ENCODE peak calls at places on chromosomes 4 and X, in six cellular contexts. One of them, this sample, is unnamed.

GRCh38 chr4:153290134-153290533 is 54.4 kb upstream of the MND1 start:
- DNase-seq in HepG2: no peak
- DNase-seq in HL-60: no peak
- DNase-seq in H1: no peak
- DNase-seq in K562: no peak
- DNase-seq in GM12878: no peak
- DNase-seq in this sample: no peak

GRCh38 chr4:65007841-65008439 is 598.7 kb upstream of the TECRL start:
- DNase-seq in HL-60: peak; percentile 4
- DNase-seq in H1: no peak
- DNase-seq in K562: peak; percentile 26
- DNase-seq in HepG2: peak; percentile 47
- DNase-seq in GM12878: no peak
- DNase-seq in this sample: peak; percentile 8

GRCh38 chrX:30521440-30522182 is 56.0 kb downstream of the TASL start:
- DNase-seq in K562: no peak
- DNase-seq in HL-60: no peak
- DNase-seq in GM12878: no peak
- DNase-seq in H1: no peak
- DNase-seq in HepG2: no peak
- DNase-seq in this sample: no peak

GRCh38 chrX:9273744-9274143 is 191.1 kb upstream of the TBL1X start:
- DNase-seq in K562: no peak
- DNase-seq in GM12878: no peak
- DNase-seq in HepG2: no peak
- DNase-seq in H1: no peak
- DNase-seq in HL-60: no peak
- DNase-seq in this sample: no peak

GRCh38 chrX:45743906-45744625 is 543.4 kb upstream of the DIPK2B start:
- DNase-seq in H1: no peak
- DNase-seq in HL-60: no peak
- DNase-seq in GM12878: no peak
- DNase-seq in K562: no peak
- DNase-seq in HepG2: no peak
- DNase-seq in this sample: no peak

GRCh38 chr4:163701915-163702314 is 207.4 kb downstream of the TMA16 start:
- DNase-seq in K562: no peak
- DNase-seq in HL-60: no peak
- DNase-seq in HepG2: no peak
- DNase-seq in GM12878: peak; percentile 49
- DNase-seq in H1: no peak
- DNase-seq in this sample: no peak

GRCh38 chr4:55547461-55547770 is 707 bp upstream of the CLOCK start:
- DNase-seq in H1: no peak
- DNase-seq in HL-60: no peak
- DNase-seq in K562: no peak
- DNase-seq in GM12878: no peak
- DNase-seq in HepG2: no peak
- DNase-seq in this sample: peak; percentile 50

GRCh38 chr4:99655315-99656081 is 2.1 kb downstream of the C4orf54 start:
- DNase-seq in K562: no peak
- DNase-seq in HL-60: no peak
- DNase-seq in HepG2: no peak
- DNase-seq in H1: no peak
- DNase-seq in GM12878: no peak
- DNase-seq in this sample: no peak

GRCh38 chrX:13085533-13085932 is 41.1 kb upstream of the FAM9C start:
- DNase-seq in GM12878: peak; percentile 74
- DNase-seq in H1: no peak
- DNase-seq in HepG2: no peak
- DNase-seq in HL-60: no peak
- DNase-seq in K562: no peak
- DNase-seq in this sample: no peak

GRCh38 chr4:23970193-23970850 is 80.5 kb upstream of the PPARGC1A start:
- DNase-seq in H1: no peak
- DNase-seq in K562: no peak
- DNase-seq in GM12878: no peak
- DNase-seq in HepG2: no peak
- DNase-seq in HL-60: no peak
- DNase-seq in this sample: no peak

GRCh38 chr4:145034727-145035211 is 63.2 kb downstream of the ANAPC10 start:
- DNase-seq in K562: peak; percentile 14
- DNase-seq in HL-60: no peak
- DNase-seq in HepG2: no peak
- DNase-seq in GM12878: no peak
- DNase-seq in H1: no peak
- DNase-seq in this sample: no peak

GRCh38 chr4:28254003-28254402 is 1393.4 kb downstream of the STIM2 start:
- DNase-seq in K562: no peak
- DNase-seq in H1: no peak
- DNase-seq in HL-60: no peak
- DNase-seq in GM12878: no peak
- DNase-seq in HepG2: no peak
- DNase-seq in this sample: no peak

GRCh38 chrX:68697036-68697435 is 49.6 kb downstream of the STARD8 start:
- DNase-seq in HepG2: no peak
- DNase-seq in H1: no peak
- DNase-seq in HL-60: no peak
- DNase-seq in GM12878: no peak
- DNase-seq in K562: no peak
- DNase-seq in this sample: no peak

GRCh38 chr4:11152684-11153083 is 276.0 kb downstream of the HS3ST1 start:
- DNase-seq in HL-60: no peak
- DNase-seq in K562: no peak
- DNase-seq in GM12878: no peak
- DNase-seq in H1: no peak
- DNase-seq in HepG2: no peak
- DNase-seq in this sample: no peak

GRCh38 chrX:2311483-2311882 is 189.3 kb downstream of the DHRSX start:
- DNase-seq in HepG2: no peak
- DNase-seq in K562: no peak
- DNase-seq in HL-60: no peak
- DNase-seq in GM12878: no peak
- DNase-seq in H1: peak; percentile 33
- DNase-seq in this sample: no peak

GRCh38 chr4:143188325-143189088 is 3.8 kb downstream of the USP38 start:
- DNase-seq in HepG2: no peak
- DNase-seq in HL-60: no peak
- DNase-seq in K562: no peak
- DNase-seq in GM12878: no peak
- DNase-seq in H1: no peak
- DNase-seq in this sample: no peak

GRCh38 chr4:189143255-189143654 is 797.4 kb upstream of the FRG1 start:
- DNase-seq in GM12878: no peak
- DNase-seq in K562: no peak
- DNase-seq in H1: no peak
- DNase-seq in HL-60: no peak
- DNase-seq in HepG2: no peak
- DNase-seq in this sample: no peak

GRCh38 chrX:32530802-32531403 is 680.4 kb downstream of the DMD start:
- DNase-seq in GM12878: no peak
- DNase-seq in HL-60: no peak
- DNase-seq in HepG2: peak; percentile 21
- DNase-seq in K562: peak; percentile 49
- DNase-seq in H1: no peak
- DNase-seq in this sample: no peak

GRCh38 chr4:10347815-10348214 is 109.4 kb downstream of the ZNF518B start:
- DNase-seq in H1: no peak
- DNase-seq in GM12878: no peak
- DNase-seq in HepG2: no peak
- DNase-seq in K562: no peak
- DNase-seq in HL-60: no peak
- DNase-seq in this sample: no peak

GRCh38 chr4:46404961-46405360 is 15.0 kb upstream of the GABRA2 start:
- DNase-seq in H1: no peak
- DNase-seq in HepG2: peak; percentile 10
- DNase-seq in K562: no peak
- DNase-seq in GM12878: no peak
- DNase-seq in HL-60: no peak
- DNase-seq in this sample: no peak

GRCh38 chr4:85127653-85128052 is 161.2 kb upstream of the WDFY3 start:
- DNase-seq in GM12878: no peak
- DNase-seq in K562: peak; percentile 53
- DNase-seq in HepG2: peak; percentile 34
- DNase-seq in HL-60: no peak
- DNase-seq in H1: peak; percentile 59
- DNase-seq in this sample: peak; percentile 77

GRCh38 chr4:16758206-16758605 is 140.2 kb downstream of the LDB2 start:
- DNase-seq in K562: no peak
- DNase-seq in HL-60: no peak
- DNase-seq in HepG2: no peak
- DNase-seq in GM12878: no peak
- DNase-seq in H1: no peak
- DNase-seq in this sample: no peak

GRCh38 chr4:122798101-122798500 is 28.5 kb upstream of the FGF2 start:
- DNase-seq in GM12878: no peak
- DNase-seq in HepG2: peak; percentile 13
- DNase-seq in H1: no peak
- DNase-seq in HL-60: no peak
- DNase-seq in K562: peak; percentile 88
- DNase-seq in this sample: peak; percentile 23

GRCh38 chr4:118776166-118776954 is 59.6 kb downstream of the SEC24D start:
- DNase-seq in HL-60: no peak
- DNase-seq in HepG2: no peak
- DNase-seq in GM12878: no peak
- DNase-seq in K562: no peak
- DNase-seq in H1: no peak
- DNase-seq in this sample: no peak

GRCh38 chrX:148135738-148136137 is 154.6 kb downstream of the FMR1NB start:
- DNase-seq in H1: no peak
- DNase-seq in K562: no peak
- DNase-seq in GM12878: no peak
- DNase-seq in HL-60: no peak
- DNase-seq in HepG2: no peak
- DNase-seq in this sample: no peak

GRCh38 chrX:65679071-65679540 is 11.7 kb downstream of the MSN start:
- DNase-seq in H1: no peak
- DNase-seq in HepG2: no peak
- DNase-seq in HL-60: no peak
- DNase-seq in K562: no peak
- DNase-seq in GM12878: no peak
- DNase-seq in this sample: no peak

GRCh38 chr4:138951764-138952163 is 63.8 kb upstream of the NOCT start:
- DNase-seq in GM12878: no peak
- DNase-seq in HepG2: no peak
- DNase-seq in HL-60: no peak
- DNase-seq in K562: no peak
- DNase-seq in H1: no peak
- DNase-seq in this sample: no peak

GRCh38 chrX:80806557-80806956 is 3.1 kb downstream of the BRWD3 start:
- DNase-seq in H1: no peak
- DNase-seq in HL-60: no peak
- DNase-seq in K562: no peak
- DNase-seq in GM12878: no peak
- DNase-seq in HepG2: no peak
- DNase-seq in this sample: no peak

GRCh38 chrX:80810365-80810978 is 795 bp upstream of the BRWD3 start:
- DNase-seq in HL-60: no peak
- DNase-seq in K562: peak; percentile 16
- DNase-seq in H1: no peak
- DNase-seq in HepG2: no peak
- DNase-seq in GM12878: no peak
- DNase-seq in this sample: no peak

GRCh38 chrX:80808854-80809493 is 703 bp downstream of the BRWD3 start:
- DNase-seq in HepG2: no peak
- DNase-seq in H1: no peak
- DNase-seq in HL-60: no peak
- DNase-seq in K562: peak; percentile 17
- DNase-seq in GM12878: no peak
- DNase-seq in this sample: peak; percentile 27

GRCh38 chrX:80807606-80808159 is 2.0 kb downstream of the BRWD3 start:
- DNase-seq in HepG2: no peak
- DNase-seq in K562: peak; percentile 2
- DNase-seq in HL-60: no peak
- DNase-seq in H1: no peak
- DNase-seq in GM12878: no peak
- DNase-seq in this sample: peak; percentile 79

DNA sequence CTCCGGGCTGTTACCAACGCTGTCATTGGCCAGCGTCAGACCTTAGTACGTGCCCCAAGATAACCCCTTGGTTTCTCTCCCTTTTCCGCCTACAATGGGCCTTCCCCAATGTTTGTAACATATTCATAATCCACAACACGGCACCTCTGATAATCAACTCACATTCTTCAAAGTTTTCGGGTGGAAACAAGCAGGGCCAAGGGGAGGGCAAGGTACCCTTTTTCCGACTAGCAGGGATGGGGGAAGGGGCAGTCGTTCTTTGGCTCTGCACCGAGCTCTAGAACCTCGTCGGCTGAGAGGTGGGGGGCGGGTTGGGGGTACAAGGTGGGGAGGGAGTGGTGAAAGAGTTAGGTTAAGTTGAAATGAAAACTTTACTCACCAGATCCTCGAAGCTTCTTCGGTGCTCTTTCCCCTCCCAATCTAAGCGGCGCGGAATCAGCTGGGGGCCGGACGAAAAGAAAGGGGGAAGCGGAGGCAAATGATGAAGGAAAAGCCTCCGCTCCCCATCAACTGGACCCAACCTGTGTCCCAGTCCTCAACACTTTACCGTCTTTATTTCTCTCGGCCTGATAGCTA is 1.4 kb downstream of the BRWD3 start:
- DNase-seq in HepG2: peak; percentile 61
- DNase-seq in H1: no peak
- DNase-seq in HL-60: peak; percentile 41
- DNase-seq in GM12878: peak; percentile 72
- DNase-seq in K562: peak; percentile 81
- DNase-seq in this sample: peak; percentile 12
- TF ChIP-seq POLR2AphosphoS5 in HepG2: peak; percentile 48
- TF ChIP-seq POLR2AphosphoS5 in H1: no peak
- TF ChIP-seq POLR2AphosphoS5 in HL-60: no peak
- TF ChIP-seq POLR2AphosphoS5 in GM12878: no peak
- TF ChIP-seq POLR2AphosphoS5 in K562: no peak
- TF ChIP-seq POLR2AphosphoS5 in this sample: no peak

GRCh38 chr4:32172761-32173160 is 1452.6 kb downstream of the PCDH7 start:
- DNase-seq in GM12878: no peak
- DNase-seq in K562: no peak
- DNase-seq in H1: no peak
- DNase-seq in HL-60: no peak
- DNase-seq in HepG2: no peak
- DNase-seq in this sample: no peak
- TF ChIP-seq GABPA in GM12878: no peak
- TF ChIP-seq GABPA in K562: no peak
- TF ChIP-seq GABPA in H1: no peak
- TF ChIP-seq GABPA in HL-60: no peak
- TF ChIP-seq GABPA in HepG2: no peak
- TF ChIP-seq GABPA in this sample: no peak

DNA sequence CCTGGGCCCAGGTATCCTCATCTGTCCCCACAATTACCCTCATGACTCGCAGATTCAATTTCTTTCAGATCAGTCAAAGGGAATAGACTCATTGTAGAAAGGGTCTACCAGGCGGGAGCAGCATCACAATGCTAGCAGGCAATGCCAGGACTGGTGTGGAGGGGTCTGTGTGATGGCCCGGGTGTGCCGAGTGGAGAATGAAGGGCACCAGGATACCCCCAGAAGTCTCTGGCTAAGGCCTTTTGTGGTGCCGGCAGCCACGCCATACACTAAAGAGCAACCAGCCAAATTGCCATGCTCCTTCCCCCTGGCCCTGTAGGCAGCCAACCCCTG is 37.9 kb upstream of the RASL11B start:
- DNase-seq in H1: no peak
- DNase-seq in K562: no peak
- DNase-seq in GM12878: no peak
- DNase-seq in HepG2: no peak
- DNase-seq in HL-60: no peak
- DNase-seq in this sample: no peak
- H3K4me3 ChIP-seq in H1: no peak overlapping the region
- H3K4me3 ChIP-seq in K562: no peak overlapping the region
- H3K4me3 ChIP-seq in GM12878: no peak overlapping the region
- H3K4me3 ChIP-seq in HepG2: no peak overlapping the region
- H3K4me3 ChIP-seq in HL-60: no peak overlapping the region
- H3K4me3 ChIP-seq in this sample: no peak overlapping the region

GRCh38 chrX:318068-318738 is 393 bp downstream of the GTPBP6 start:
- DNase-seq in HepG2: peak; percentile 98
- DNase-seq in HL-60: peak; percentile 89
- DNase-seq in H1: peak; percentile 99
- DNase-seq in GM12878: peak; percentile 88
- DNase-seq in K562: peak; percentile 98
- DNase-seq in this sample: peak; percentile 88
- TF ChIP-seq POLR2AphosphoS5 in HepG2: peak; percentile 52
- TF ChIP-seq POLR2AphosphoS5 in HL-60: peak; percentile 48
- TF ChIP-seq POLR2AphosphoS5 in H1: peak; percentile 77
- TF ChIP-seq POLR2AphosphoS5 in GM12878: peak; percentile 90
- TF ChIP-seq POLR2AphosphoS5 in K562: peak; percentile 61
- TF ChIP-seq POLR2AphosphoS5 in this sample: peak; percentile 80